ENCODE peak calls at places on chromosomes 3 and 15, in four cellular contexts. One of them, this sample, is unnamed.

GRCh38 chr15:34018021-34018645 is 20.9 kb downstream of the AVEN start:
- DNase-seq in colonic mucosa: no peak
- DNase-seq in PC-3: no peak
- DNase-seq in left lung: no peak
- DNase-seq in this sample: no peak

GRCh38 chr3:5188419-5189405 is 1.2 kb downstream of the EDEM1 start:
- DNase-seq in left lung: peak; percentile 81
- DNase-seq in colonic mucosa: peak; percentile 65
- DNase-seq in PC-3: peak; percentile 49
- DNase-seq in this sample: no peak

GRCh38 chr15:100728371-100729201 is 126.2 kb downstream of the ASB7 start:
- DNase-seq in PC-3: no peak
- DNase-seq in colonic mucosa: no peak
- DNase-seq in left lung: no peak
- DNase-seq in this sample: no peak

GRCh38 chr3:32606277-32606676 is 35.6 kb upstream of the DYNC1LI1 start:
- DNase-seq in PC-3: no peak
- DNase-seq in colonic mucosa: no peak
- DNase-seq in left lung: no peak
- DNase-seq in this sample: no peak

GRCh38 chr3:124558898-124559649 is 171.2 kb upstream of the UMPS start:
- DNase-seq in PC-3: peak; percentile 91
- DNase-seq in left lung: peak; percentile 87
- DNase-seq in colonic mucosa: peak; percentile 87
- DNase-seq in this sample: peak; percentile 67

GRCh38 chr3:191330309-191330712 is at the start of gene UTS2B:
- DNase-seq in left lung: no peak
- DNase-seq in PC-3: peak; percentile 69
- DNase-seq in colonic mucosa: no peak
- DNase-seq in this sample: no peak

GRCh38 chr3:99484871-99485270 is 153.5 kb upstream of the COL8A1 start:
- DNase-seq in colonic mucosa: no peak
- DNase-seq in left lung: no peak
- DNase-seq in PC-3: no peak
- DNase-seq in this sample: no peak

GRCh38 chr3:115448856-115449255 is 174.5 kb upstream of the GAP43 start:
- DNase-seq in left lung: no peak
- DNase-seq in PC-3: no peak
- DNase-seq in colonic mucosa: no peak
- DNase-seq in this sample: no peak

GRCh38 chr3:38960953-38961622 is 90.7 kb downstream of the SCN11A start:
- DNase-seq in colonic mucosa: peak; percentile 56
- DNase-seq in left lung: no peak
- DNase-seq in PC-3: peak; percentile 63
- DNase-seq in this sample: no peak

GRCh38 chr3:8964436-8965370 is 1.4 kb upstream of the RAD18 start:
- DNase-seq in PC-3: peak; percentile 98
- DNase-seq in left lung: no peak
- DNase-seq in colonic mucosa: peak; percentile 82
- DNase-seq in this sample: no peak

GRCh38 chr15:98668566-98669308 is 20.4 kb downstream of the IGF1R start:
- DNase-seq in left lung: no peak
- DNase-seq in PC-3: peak; percentile 48
- DNase-seq in colonic mucosa: no peak
- DNase-seq in this sample: no peak

GRCh38 chr3:183892610-183893214 is 8.0 kb upstream of the PARL start:
- DNase-seq in colonic mucosa: peak; percentile 75
- DNase-seq in PC-3: no peak
- DNase-seq in left lung: no peak
- DNase-seq in this sample: no peak

GRCh38 chr3:178585439-178585838 is 49.2 kb downstream of the KCNMB2 start:
- DNase-seq in left lung: no peak
- DNase-seq in PC-3: no peak
- DNase-seq in colonic mucosa: no peak
- DNase-seq in this sample: no peak

GRCh38 chr3:106399208-106399607 is 530.4 kb upstream of the CBLB start:
- DNase-seq in colonic mucosa: no peak
- DNase-seq in left lung: no peak
- DNase-seq in PC-3: no peak
- DNase-seq in this sample: no peak

GRCh38 chr3:129604942-129605592 is 1.4 kb downstream of the PLXND1 start:
- DNase-seq in left lung: no peak
- DNase-seq in PC-3: no peak
- DNase-seq in colonic mucosa: no peak
- DNase-seq in this sample: no peak

GRCh38 chr3:4978966-4979400 is 254 bp upstream of the BHLHE40 start:
- DNase-seq in PC-3: peak; percentile 95
- DNase-seq in left lung: peak; percentile 99
- DNase-seq in colonic mucosa: peak; percentile 95
- DNase-seq in this sample: peak; percentile 97

GRCh38 chr3:14253022-14253761 is 74.6 kb downstream of the LSM3 start:
- DNase-seq in PC-3: peak; percentile 16
- DNase-seq in left lung: no peak
- DNase-seq in colonic mucosa: no peak
- DNase-seq in this sample: no peak

DNA sequence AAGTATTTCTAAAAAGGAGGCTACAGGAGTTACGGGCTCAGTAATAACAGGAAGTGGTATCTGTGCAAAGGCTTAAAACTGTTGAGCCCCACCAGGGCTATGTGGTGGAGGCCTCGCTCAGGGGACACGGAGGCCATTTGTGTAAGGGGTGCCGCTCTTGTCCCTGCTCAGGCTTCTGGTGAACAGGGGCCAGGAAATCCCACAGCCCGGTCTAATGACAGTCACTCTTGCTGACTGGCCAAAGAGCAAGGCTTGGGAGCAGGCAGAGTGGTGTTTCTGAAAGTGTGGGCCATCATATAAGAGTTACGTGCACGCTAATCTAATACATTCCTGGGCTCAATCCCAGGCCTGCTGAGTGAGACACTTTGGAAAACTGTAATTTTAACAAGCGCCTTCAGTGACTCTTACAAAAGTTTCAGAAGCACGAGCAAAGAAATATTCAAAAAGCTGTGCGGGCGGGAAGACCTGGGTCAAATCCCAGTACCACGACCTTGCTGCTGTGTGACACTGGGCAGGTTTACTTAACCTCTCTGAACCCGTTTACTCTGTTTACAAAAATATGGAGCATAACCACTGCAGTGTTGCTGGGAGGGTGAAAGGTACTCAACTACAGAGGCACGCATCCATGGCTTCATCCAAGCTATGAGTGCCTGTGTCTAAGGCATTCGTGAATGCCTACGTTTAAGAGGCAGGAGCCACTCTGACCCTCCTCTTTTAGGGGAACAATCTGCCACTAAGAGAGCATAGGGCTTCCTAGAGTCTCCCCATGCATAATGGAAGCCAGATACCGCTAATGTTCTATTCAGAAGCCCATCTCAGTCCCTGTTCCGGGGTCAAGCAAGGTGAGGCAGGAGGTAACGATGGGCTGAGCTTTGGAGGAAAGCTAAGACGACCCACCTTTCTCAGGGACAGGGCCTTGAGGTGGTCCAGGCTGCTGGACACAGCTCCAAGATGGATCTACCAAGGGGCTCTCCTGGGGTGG is 2.0 kb downstream of the ATP10A start:
- DNase-seq in colonic mucosa: no peak
- DNase-seq in left lung: no peak
- DNase-seq in PC-3: no peak
- DNase-seq in this sample: no peak
- H3K27ac ChIP-seq in colonic mucosa: peak overlapping the region; percentile 47
- H3K27ac ChIP-seq in left lung: peak overlapping the region; percentile 78
- H3K27ac ChIP-seq in PC-3: no peak overlapping the region
- H3K27ac ChIP-seq in this sample: peak overlapping the region; percentile 87

GRCh38 chr15:55168350-55168974 is 28.3 kb downstream of the RSL24D1 start:
- DNase-seq in PC-3: peak; percentile 73
- DNase-seq in colonic mucosa: peak; percentile 42
- DNase-seq in left lung: no peak
- DNase-seq in this sample: no peak

GRCh38 chr15:55170361-55170760 is 26.4 kb downstream of the RSL24D1 start:
- DNase-seq in PC-3: no peak
- DNase-seq in left lung: no peak
- DNase-seq in colonic mucosa: no peak
- DNase-seq in this sample: no peak
- H3K4me1 ChIP-seq in PC-3: no peaks in the 10 kb centered on the region
- H3K4me1 ChIP-seq in left lung: no peaks in the 10 kb centered on the region
- H3K4me1 ChIP-seq in colonic mucosa: no peaks in the 10 kb centered on the region
- H3K4me1 ChIP-seq in this sample: no peaks in the 10 kb centered on the region

DNA sequence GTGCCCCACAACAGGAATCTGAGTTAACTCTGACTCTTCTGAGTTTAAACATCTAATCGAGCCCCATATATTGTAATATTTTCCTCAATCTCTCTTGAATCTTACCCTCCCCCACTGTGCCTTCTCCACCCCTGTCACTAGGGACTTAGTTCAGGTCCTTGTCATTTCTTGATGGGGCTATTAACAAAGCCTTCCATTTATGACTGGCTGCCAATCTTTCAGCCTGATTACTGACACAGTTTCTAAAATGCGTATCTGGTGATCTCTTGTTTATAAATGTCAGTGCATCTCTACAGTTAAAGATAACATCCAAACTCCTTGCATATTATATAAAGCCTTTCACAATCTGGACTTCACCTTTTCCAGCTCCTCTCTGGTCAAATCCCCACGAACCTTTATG is 124.3 kb downstream of the IGSF11 start:
- DNase-seq in left lung: no peak
- DNase-seq in colonic mucosa: no peak
- DNase-seq in PC-3: no peak
- DNase-seq in this sample: no peak
- H3K27ac ChIP-seq in left lung: no peak overlapping the region
- H3K27ac ChIP-seq in colonic mucosa: no peak overlapping the region
- H3K27ac ChIP-seq in PC-3: no peak overlapping the region
- H3K27ac ChIP-seq in this sample: no peak overlapping the region

DNA sequence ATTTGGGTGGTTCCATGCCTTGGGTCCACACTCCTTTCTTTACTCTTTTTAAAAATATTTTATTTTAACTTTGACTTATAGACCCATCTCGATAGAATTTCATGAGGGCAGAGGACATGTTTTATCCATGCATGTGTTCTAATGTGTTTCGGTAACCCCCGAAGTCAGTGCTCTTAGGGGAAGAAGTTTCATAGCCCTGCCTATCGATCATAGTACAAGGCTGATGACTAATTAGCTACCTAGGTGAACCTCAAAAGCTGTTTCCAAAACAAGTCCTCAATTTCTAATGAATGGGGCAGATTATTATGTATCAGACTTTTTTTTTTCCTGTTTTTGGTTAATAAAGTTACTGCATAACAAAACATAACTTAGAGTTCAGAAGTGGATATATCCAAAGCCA is 82.0 kb downstream of the MBNL1 start:
- DNase-seq in colonic mucosa: no peak
- DNase-seq in PC-3: no peak
- DNase-seq in left lung: no peak
- DNase-seq in this sample: no peak
- H3K4me1 ChIP-seq in colonic mucosa: no peaks in the 10 kb centered on the region
- H3K4me1 ChIP-seq in PC-3: peaks cover 40% of the 10 kb centered on the region
- H3K4me1 ChIP-seq in left lung: peaks cover 16% of the 10 kb centered on the region
- H3K4me1 ChIP-seq in this sample: no peaks in the 10 kb centered on the region